ENCODE peak calls at places on chromosomes 12 and 14, in nine cellular contexts. Q, W, X, N, O, K, C, Y and L are unnamed samples.

GRCh38 chr12:88468546-88468945 is 111.7 kb downstream of the KITLG start:
- DNase-seq in Q (no peak), W (no peak), X (no peak), N (no peak), O (no peak), K (no peak), C (no peak), Y (no peak), L (no peak)

GRCh38 chr14:66600416-66600815 is 92.5 kb downstream of the GPHN start:
- DNase-seq in Q (no peak), W (no peak), X (no peak), N (no peak), O (no peak), K (no peak), C (no peak), Y (no peak), L (no peak)

GRCh38 chr12:52054838-52055741 is 3.8 kb downstream of the NR4A1 start:
- DNase-seq in Q (no peak), W (no peak), X (no peak), N (no peak), O (no peak), K (no peak), C (peak; percentile 22), Y (no peak), L (no peak)

GRCh38 chr12:13595536-13596450 is 385.6 kb downstream of the GRIN2B start:
- DNase-seq in Q (no peak), W (peak; percentile 67), X (no peak), N (no peak), O (no peak), K (no peak), C (no peak), Y (no peak), L (peak; percentile 40)

GRCh38 chr12:54352022-54352531 is 12.2 kb downstream of the GPR84 start:
- DNase-seq in Q (no peak), W (peak; percentile 81), X (no peak), N (no peak), O (peak; percentile 42), K (no peak), C (peak; percentile 88), Y (no peak), L (no peak)

GRCh38 chr12:132506730-132507538 is 17.0 kb downstream of the FBRSL1 start:
- DNase-seq in Q (peak; percentile 38), W (peak; percentile 76), X (peak; percentile 67), N (peak; percentile 48), O (peak; percentile 67), K (no peak), C (peak; percentile 80), Y (no peak), L (peak; percentile 57)

GRCh38 chr12:42728287-42728686 is 138.7 kb upstream of the PRICKLE1 start:
- DNase-seq in Q (no peak), W (no peak), X (no peak), N (no peak), O (no peak), K (no peak), C (no peak), Y (no peak), L (no peak)

GRCh38 chr14:94857985-94858384 is 88.1 kb upstream of the GSC start:
- DNase-seq in Q (no peak), W (no peak), X (no peak), N (no peak), O (no peak), K (no peak), C (no peak), Y (no peak), L (no peak)

GRCh38 chr14:59772252-59772651 is 98.3 kb downstream of the RTN1 start:
- DNase-seq in Q (no peak), W (no peak), X (no peak), N (no peak), O (no peak), K (no peak), C (no peak), Y (no peak), L (no peak)

GRCh38 chr14:59768855-59769254 is 101.7 kb downstream of the RTN1 start:
- DNase-seq in Q (no peak), W (no peak), X (no peak), N (no peak), O (no peak), K (no peak), C (no peak), Y (no peak), L (no peak)

GRCh38 chr14:59771577-59771976 is 99.0 kb downstream of the RTN1 start:
- DNase-seq in Q (no peak), W (no peak), X (no peak), N (no peak), O (no peak), K (no peak), C (no peak), Y (no peak), L (no peak)

DNA sequence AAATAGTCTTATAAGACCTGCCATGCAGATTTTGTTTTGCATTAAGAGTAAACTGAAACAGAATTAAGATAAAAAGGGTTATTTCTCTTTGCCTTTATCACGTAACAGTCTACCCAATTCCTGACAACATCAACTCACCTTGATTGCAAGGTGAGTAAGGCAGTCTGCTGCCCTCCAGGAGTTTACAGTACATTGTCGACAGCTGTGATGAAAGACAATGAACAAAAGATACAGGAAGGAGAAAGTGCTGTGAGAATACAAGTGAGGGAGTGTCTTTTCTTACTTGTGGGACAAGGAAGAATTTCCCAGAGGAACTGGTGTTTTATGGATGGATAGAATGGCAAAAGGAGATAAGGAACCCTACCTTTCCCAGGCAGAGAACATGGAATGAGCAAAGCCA is 101.0 kb downstream of the RTN1 start:
- DNase-seq in Q (no peak), W (no peak), X (no peak), N (no peak), O (no peak), K (no peak), C (no peak), Y (no peak), L (no peak)
- H3K27ac ChIP-seq in Q (no peak overlapping the region), W (no peak overlapping the region), X (no peak overlapping the region), N (no peak overlapping the region), O (no peak overlapping the region), K (no peak overlapping the region), C (no peak overlapping the region), Y (no peak overlapping the region), L (no peak overlapping the region)

GRCh38 chr14:23168246-23168645 is 15.2 kb downstream of the SLC7A8 start:
- DNase-seq in Q (no peak), W (no peak), X (no peak), N (no peak), O (no peak), K (no peak), C (peak; percentile 65), Y (no peak), L (no peak)
- H3K27ac ChIP-seq in Q (no peak overlapping the region), W (no peak overlapping the region), X (no peak overlapping the region), N (no peak overlapping the region), O (no peak overlapping the region), K (no peak overlapping the region), C (peak overlapping the region; percentile 86), Y (no peak overlapping the region), L (no peak overlapping the region)

GRCh38 chr14:61532818-61533217 is 162.5 kb upstream of the HIF1A start:
- DNase-seq in Q (no peak), W (no peak), X (no peak), N (no peak), O (no peak), K (no peak), C (no peak), Y (no peak), L (no peak)
- H3K27ac ChIP-seq in Q (no peak overlapping the region), W (no peak overlapping the region), X (no peak overlapping the region), N (no peak overlapping the region), O (no peak overlapping the region), K (no peak overlapping the region), C (peak overlapping the region; percentile 2), Y (no peak overlapping the region), L (no peak overlapping the region)

GRCh38 chr12:2068638-2069037 is 15.9 kb downstream of the CACNA1C start:
- DNase-seq in Q (no peak), W (no peak), X (no peak), N (no peak), O (no peak), K (no peak), C (no peak), Y (no peak), L (no peak)
- H3K27ac ChIP-seq in Q (no peak overlapping the region), W (no peak overlapping the region), X (no peak overlapping the region), N (no peak overlapping the region), O (no peak overlapping the region), K (peak overlapping the region; percentile 55), C (no peak overlapping the region), Y (no peak overlapping the region), L (no peak overlapping the region)